ENCODE peak calls at places on chromosomes 7 and 10, in seven cellular contexts. C is tibial artery, M is pulmonary artery endothelial cell, V is head of caudate nucleus, X is SK-N-SH, T is thoracic aorta, D is T-helper 9 cell. J is an unnamed sample.

GRCh38 chr7:112192236-112193154 is 13.7 kb downstream of the DOCK4 start:
- DNase-seq in T (no peak), X (no peak), C (peak), M (peak), D (no peak), V (no peak), J (no peak)

GRCh38 chr10:5501976-5502902 is 2.9 kb upstream of the CALML5 start:
- DNase-seq in C (no peak), M (no peak), D (no peak), X (no peak), T (no peak), V (no peak), J (no peak)

GRCh38 chr10:132810141-132810806 is 24.3 kb upstream of the NKX6-2 start:
- DNase-seq in T (no peak), V (no peak), C (no peak), X (no peak), M (no peak), D (no peak), J (no peak)

GRCh38 chr7:143849785-143850479 is 52.0 kb downstream of the TCAF1 start:
- DNase-seq in D (no peak), T (no peak), V (no peak), X (no peak), C (no peak), M (no peak), J (no peak)

GRCh38 chr7:80249184-80249583 is 114.6 kb downstream of the GNAI1 start:
- DNase-seq in M (no peak), T (no peak), D (no peak), C (no peak), X (no peak), V (no peak), J (no peak)

GRCh38 chr10:55631071-55631654 is 729.9 kb downstream of the ZWINT start:
- DNase-seq in V (peak), T (no peak), M (no peak), D (no peak), X (peak), C (no peak), J (no peak)

GRCh38 chr7:116687801-116688201 is 15.8 kb downstream of the MET start:
- DNase-seq in C (no peak), X (no peak), V (no peak), D (no peak), T (no peak), M (peak), J (no peak)

GRCh38 chr7:39535064-39535463 is 31.1 kb upstream of the YAE1 start:
- DNase-seq in X (no peak), D (no peak), V (no peak), C (no peak), T (no peak), M (no peak), J (no peak)

GRCh38 chr7:41880107-41880506 is 177.2 kb upstream of the INHBA start:
- DNase-seq in D (no peak), X (no peak), T (no peak), V (no peak), M (no peak), C (no peak), J (no peak)

GRCh38 chr10:59748834-59749233 is 4.4 kb downstream of the MRLN start:
- DNase-seq in X (no peak), M (no peak), T (no peak), D (no peak), C (no peak), V (no peak), J (no peak)

GRCh38 chr10:47165711-47166404 is 134.1 kb upstream of the GDF10 start:
- DNase-seq in X (no peak), D (no peak), M (no peak), C (peak), V (peak), T (no peak), J (no peak)

GRCh38 chr7:155094636-155095035 is 24.5 kb downstream of the HTR5A start:
- DNase-seq in X (no peak), D (no peak), M (no peak), V (no peak), T (no peak), C (no peak), J (no peak)

GRCh38 chr10:124701881-124702656 is 42.1 kb downstream of the FAM53B start:
- DNase-seq in V (no peak), D (no peak), X (no peak), C (peak), T (no peak), M (peak), J (no peak)

GRCh38 chr7:117143580-117143979 is 179.3 kb downstream of the WNT2 start:
- DNase-seq in M (no peak), V (no peak), X (no peak), T (no peak), C (no peak), D (no peak), J (no peak)

GRCh38 chr7:69373171-69374035 is 224.9 kb upstream of the AUTS2 start:
- DNase-seq in X (no peak), C (no peak), M (no peak), D (no peak), T (no peak), V (no peak), J (no peak)

J was measured in central memory CD8-positive, alpha-beta T cell.